ENCODE peak calls at places on chromosomes 3 and 15, in six cellular contexts. F is tibial artery, I is lower leg skin, X is kidney, W is fibroblast of lung, H is foreskin fibroblast. O is an unnamed sample.

GRCh38 chr3:136645915-136646314 is 106.3 kb downstream of the STAG1 start:
- DNase-seq in F (no peak), I (no peak), X (no peak), W (no peak), H (no peak), O (no peak)

GRCh38 chr3:58861551-58861950 is 188.3 kb downstream of the CFAP20DC start:
- DNase-seq in F (no peak), I (no peak), X (no peak), W (no peak), H (no peak), O (no peak)

GRCh38 chr3:119146578-119147375 is 812 bp downstream of the TEX55 start:
- DNase-seq in F (no peak), I (peak; percentile 75), X (no peak), W (peak; percentile 10), H (no peak), O (no peak)

GRCh38 chr3:79339846-79340245 is 428.0 kb downstream of the ROBO1 start:
- DNase-seq in F (no peak), I (no peak), X (no peak), W (no peak), H (no peak), O (no peak)

GRCh38 chr3:177460100-177460499 is 262.8 kb upstream of the TBL1XR1 start:
- DNase-seq in F (no peak), I (no peak), X (no peak), W (no peak), H (no peak), O (no peak)

GRCh38 chr3:126936853-126937395 is 46.0 kb upstream of the PLXNA1 start:
- DNase-seq in F (no peak), I (peak; percentile 28), X (no peak), W (no peak), H (no peak), O (no peak)

GRCh38 chr3:10467904-10468610 is 37.3 kb downstream of the ATP2B2 start:
- DNase-seq in F (no peak), I (no peak), X (peak; percentile 53), W (no peak), H (no peak), O (no peak)

GRCh38 chr3:194879126-194879887 is 193.6 kb downstream of the FAM43A start:
- DNase-seq in F (no peak), I (no peak), X (no peak), W (no peak), H (no peak), O (no peak)

GRCh38 chr3:49536875-49537533 is 17.3 kb upstream of the BSN start:
- DNase-seq in F (no peak), I (no peak), X (no peak), W (no peak), H (peak; percentile 11), O (no peak)

GRCh38 chr3:186084264-186084663 is 24.6 kb downstream of the ETV5 start:
- DNase-seq in F (no peak), I (no peak), X (no peak), W (no peak), H (no peak), O (no peak)

GRCh38 chr3:125202197-125202596 is 10.4 kb downstream of the SLC12A8 start:
- DNase-seq in F (no peak), I (no peak), X (no peak), W (no peak), H (peak; percentile 46), O (no peak)

GRCh38 chr3:44186712-44187111 is 55.0 kb upstream of the TOPAZ1 start:
- DNase-seq in F (no peak), I (no peak), X (no peak), W (no peak), H (no peak), O (no peak)

GRCh38 chr3:44185396-44185915 is 56.2 kb upstream of the TOPAZ1 start:
- DNase-seq in F (no peak), I (no peak), X (no peak), W (no peak), H (no peak), O (no peak)

GRCh38 chr3:44179251-44179650 is 62.4 kb upstream of the TOPAZ1 start:
- DNase-seq in F (no peak), I (no peak), X (no peak), W (no peak), H (no peak), O (no peak)

GRCh38 chr3:44186111-44186672 is 55.5 kb upstream of the TOPAZ1 start:
- DNase-seq in F (no peak), I (no peak), X (no peak), W (no peak), H (no peak), O (no peak)

GRCh38 chr3:44184319-44184953 is 57.2 kb upstream of the TOPAZ1 start:
- DNase-seq in F (no peak), I (no peak), X (no peak), W (no peak), H (no peak), O (no peak)
- H3K4me3 ChIP-seq in F (no peak overlapping the region), I (no peak overlapping the region), X (no peak overlapping the region), W (no peak overlapping the region), H (no peak overlapping the region), O (no peak overlapping the region)

GRCh38 chr3:113241292-113242033 is 30.1 kb downstream of the BOC start:
- DNase-seq in F (no peak), I (peak; percentile 79), X (no peak), W (peak; percentile 83), H (no peak), O (no peak)

GRCh38 chr3:113240841-113241240 is 29.5 kb downstream of the BOC start:
- DNase-seq in F (no peak), I (peak; percentile 79), X (no peak), W (no peak), H (no peak), O (no peak)

GRCh38 chr3:113243071-113243470 is 31.7 kb downstream of the BOC start:
- DNase-seq in F (no peak), I (no peak), X (no peak), W (no peak), H (no peak), O (no peak)

GRCh38 chr3:113243846-113244245 is 32.5 kb downstream of the BOC start:
- DNase-seq in F (no peak), I (no peak), X (no peak), W (no peak), H (no peak), O (no peak)

GRCh38 chr3:113242091-113242581 is 30.8 kb downstream of the BOC start:
- DNase-seq in F (no peak), I (no peak), X (no peak), W (peak; percentile 87), H (no peak), O (no peak)
- H3K4me3 ChIP-seq in F (no peak overlapping the region), I (no peak overlapping the region), X (no peak overlapping the region), W (peak overlapping the region; percentile 1), H (peak overlapping the region; percentile 23), O (peak overlapping the region; percentile 15)

DNA sequence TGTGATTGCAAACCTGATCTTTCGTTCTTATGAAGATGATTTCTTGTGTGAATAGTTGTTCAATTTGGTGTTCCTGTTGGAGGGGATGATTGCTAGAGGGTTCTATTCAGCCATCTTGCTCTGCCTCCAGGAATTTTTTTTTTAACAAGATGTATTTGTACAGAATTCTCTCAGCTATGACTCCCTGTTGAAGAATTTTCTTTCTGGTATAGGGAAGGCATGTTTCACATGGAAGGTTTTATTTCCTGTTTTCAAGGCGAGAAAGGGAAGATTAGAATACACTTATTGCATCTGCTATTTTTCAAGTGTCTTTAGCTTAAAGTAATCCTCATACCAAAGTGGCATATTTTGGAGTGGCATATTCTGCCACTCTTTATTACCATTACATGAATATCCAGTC is 5.6 kb upstream of the LRRC34 start:
- DNase-seq in F (no peak), I (no peak), X (no peak), W (peak; percentile 58), H (peak; percentile 48), O (no peak)
- H3K4me3 ChIP-seq in F (no peak overlapping the region), I (no peak overlapping the region), X (no peak overlapping the region), W (no peak overlapping the region), H (no peak overlapping the region), O (no peak overlapping the region)

GRCh38 chr3:184334470-184335158 is 2.8 kb upstream of the FAM131A start:
- DNase-seq in F (no peak), I (no peak), X (peak; percentile 73), W (peak; percentile 81), H (peak; percentile 84), O (no peak)

GRCh38 chr3:184333700-184334099 is 3.7 kb upstream of the FAM131A start:
- DNase-seq in F (no peak), I (no peak), X (no peak), W (no peak), H (no peak), O (no peak)

GRCh38 chr3:184336484-184337230 is 743 bp upstream of the FAM131A start:
- DNase-seq in F (peak; percentile 77), I (peak; percentile 90), X (no peak), W (peak; percentile 68), H (peak; percentile 76), O (no peak)

GRCh38 chr3:184335661-184336483 is 1.5 kb upstream of the FAM131A start:
- DNase-seq in F (peak; percentile 92), I (peak; percentile 98), X (peak; percentile 95), W (peak; percentile 76), H (peak; percentile 93), O (no peak)

DNA sequence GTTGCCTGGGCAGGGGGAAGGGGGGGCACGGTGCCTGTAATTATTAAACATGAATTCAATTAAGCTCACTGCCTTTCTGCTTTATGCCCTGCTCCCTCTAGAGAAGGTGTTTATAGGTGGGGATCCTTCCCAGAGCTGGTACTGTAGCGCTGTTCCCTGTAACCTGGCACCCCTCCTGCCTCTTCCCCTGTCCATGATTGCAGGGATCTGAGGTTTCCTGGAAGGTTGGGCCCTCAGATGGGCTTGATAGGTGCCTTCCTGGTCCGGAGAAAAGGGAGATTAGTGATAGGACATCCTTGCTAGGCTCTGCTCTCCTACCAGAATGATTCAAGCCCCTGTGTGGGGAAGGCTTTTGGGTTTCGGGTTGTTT is 2.1 kb upstream of the FAM131A start:
- DNase-seq in F (no peak), I (no peak), X (no peak), W (no peak), H (no peak), O (no peak)
- H3K4me3 ChIP-seq in F (peak overlapping the region; percentile 90), I (no peak overlapping the region), X (peak overlapping the region; percentile 15), W (peak overlapping the region; percentile 72), H (peak overlapping the region; percentile 76), O (peak overlapping the region; percentile 64)

GRCh38 chr15:60006808-60007346 is 2.8 kb downstream of the FOXB1 start:
- DNase-seq in F (no peak), I (no peak), X (no peak), W (peak; percentile 8), H (no peak), O (no peak)
- H3K4me3 ChIP-seq in F (no peak overlapping the region), I (no peak overlapping the region), X (peak overlapping the region; percentile 57), W (peak overlapping the region; percentile 61), H (peak overlapping the region; percentile 51), O (no peak overlapping the region)

GRCh38 chr15:28873585-28874139 is 12.1 kb upstream of the APBA2 start:
- DNase-seq in F (no peak), I (no peak), X (peak; percentile 26), W (no peak), H (peak; percentile 34), O (no peak)

GRCh38 chr15:28875461-28875965 is 10.3 kb upstream of the APBA2 start:
- DNase-seq in F (no peak), I (no peak), X (peak; percentile 27), W (no peak), H (no peak), O (no peak)

GRCh38 chr15:28878209-28878608 is 7.6 kb upstream of the APBA2 start:
- DNase-seq in F (no peak), I (no peak), X (peak; percentile 20), W (no peak), H (no peak), O (no peak)

GRCh38 chr15:28876845-28877185 is 9.0 kb upstream of the APBA2 start:
- DNase-seq in F (no peak), I (no peak), X (no peak), W (no peak), H (no peak), O (no peak)

GRCh38 chr15:28876131-28876844 is 9.5 kb upstream of the APBA2 start:
- DNase-seq in F (no peak), I (no peak), X (peak; percentile 47), W (no peak), H (no peak), O (no peak)
- H3K4me3 ChIP-seq in F (no peak overlapping the region), I (no peak overlapping the region), X (no peak overlapping the region), W (no peak overlapping the region), H (no peak overlapping the region), O (no peak overlapping the region)